ENCODE peak calls at places on chromosomes 7 and 10, in seven cellular contexts. One of them, this sample, is unnamed.

GRCh38 chr10:133109736-133110532 is 22.2 kb downstream of the ADGRA1 start:
- DNase-seq in tibial artery: no peak
- DNase-seq in GM23338: no peak
- DNase-seq in fibroblast of pulmonary artery: no peak
- DNase-seq in AG04450: no peak
- DNase-seq in endodermal cell: no peak
- DNase-seq in HFF-Myc: no peak
- DNase-seq in this sample: no peak

GRCh38 chr7:137923380-137923779 is 76.6 kb upstream of the DGKI start:
- DNase-seq in tibial artery: no peak
- DNase-seq in GM23338: no peak
- DNase-seq in fibroblast of pulmonary artery: peak
- DNase-seq in AG04450: no peak
- DNase-seq in endodermal cell: no peak
- DNase-seq in HFF-Myc: no peak
- DNase-seq in this sample: no peak

GRCh38 chr7:91541641-91542040 is 277.4 kb downstream of the FZD1 start:
- DNase-seq in tibial artery: no peak
- DNase-seq in GM23338: no peak
- DNase-seq in fibroblast of pulmonary artery: no peak
- DNase-seq in AG04450: no peak
- DNase-seq in endodermal cell: no peak
- DNase-seq in HFF-Myc: no peak
- DNase-seq in this sample: no peak

GRCh38 chr7:35007768-35008167 is 29.5 kb downstream of the DPY19L1 start:
- DNase-seq in tibial artery: no peak
- DNase-seq in GM23338: no peak
- DNase-seq in fibroblast of pulmonary artery: no peak
- DNase-seq in AG04450: no peak
- DNase-seq in endodermal cell: no peak
- DNase-seq in HFF-Myc: no peak
- DNase-seq in this sample: no peak

GRCh38 chr10:89414879-89415821 is 782 bp downstream of the IFIT5 start:
- DNase-seq in tibial artery: peak
- DNase-seq in GM23338: peak
- DNase-seq in fibroblast of pulmonary artery: peak
- DNase-seq in AG04450: no peak
- DNase-seq in endodermal cell: peak
- DNase-seq in HFF-Myc: no peak
- DNase-seq in this sample: no peak

GRCh38 chr7:22090107-22090506 is 144.4 kb upstream of the CDCA7L start:
- DNase-seq in tibial artery: no peak
- DNase-seq in GM23338: no peak
- DNase-seq in fibroblast of pulmonary artery: no peak
- DNase-seq in AG04450: no peak
- DNase-seq in endodermal cell: no peak
- DNase-seq in HFF-Myc: no peak
- DNase-seq in this sample: no peak

GRCh38 chr7:78770422-78771410 is 682.8 kb downstream of the MAGI2 start:
- DNase-seq in tibial artery: no peak
- DNase-seq in GM23338: peak
- DNase-seq in fibroblast of pulmonary artery: peak
- DNase-seq in AG04450: peak
- DNase-seq in endodermal cell: peak
- DNase-seq in HFF-Myc: peak
- DNase-seq in this sample: no peak

GRCh38 chr7:29950480-29950879 is 39.1 kb downstream of the SCRN1 start:
- DNase-seq in tibial artery: no peak
- DNase-seq in GM23338: no peak
- DNase-seq in fibroblast of pulmonary artery: no peak
- DNase-seq in AG04450: no peak
- DNase-seq in endodermal cell: no peak
- DNase-seq in HFF-Myc: no peak
- DNase-seq in this sample: no peak

GRCh38 chr7:147071536-147071935 is 954.9 kb downstream of the CNTNAP2 start:
- DNase-seq in tibial artery: no peak
- DNase-seq in GM23338: no peak
- DNase-seq in fibroblast of pulmonary artery: no peak
- DNase-seq in AG04450: no peak
- DNase-seq in endodermal cell: no peak
- DNase-seq in HFF-Myc: no peak
- DNase-seq in this sample: no peak

GRCh38 chr7:43363429-43363894 is 219.4 kb upstream of the STK17A start:
- DNase-seq in tibial artery: no peak
- DNase-seq in GM23338: no peak
- DNase-seq in fibroblast of pulmonary artery: no peak
- DNase-seq in AG04450: no peak
- DNase-seq in endodermal cell: no peak
- DNase-seq in HFF-Myc: no peak
- DNase-seq in this sample: no peak

GRCh38 chr7:45869426-45869825 is 3.5 kb downstream of the CCDC201 start:
- DNase-seq in tibial artery: no peak
- DNase-seq in GM23338: no peak
- DNase-seq in fibroblast of pulmonary artery: peak
- DNase-seq in AG04450: peak
- DNase-seq in endodermal cell: no peak
- DNase-seq in HFF-Myc: peak
- DNase-seq in this sample: no peak

GRCh38 chr7:108630002-108630401 is 60.3 kb downstream of the DNAJB9 start:
- DNase-seq in tibial artery: no peak
- DNase-seq in GM23338: no peak
- DNase-seq in fibroblast of pulmonary artery: peak
- DNase-seq in AG04450: no peak
- DNase-seq in endodermal cell: no peak
- DNase-seq in HFF-Myc: no peak
- DNase-seq in this sample: peak

GRCh38 chr7:24894670-24895221 is 85.2 kb downstream of the OSBPL3 start:
- DNase-seq in tibial artery: no peak
- DNase-seq in GM23338: peak
- DNase-seq in fibroblast of pulmonary artery: no peak
- DNase-seq in AG04450: no peak
- DNase-seq in endodermal cell: peak
- DNase-seq in HFF-Myc: no peak
- DNase-seq in this sample: no peak

GRCh38 chr7:24899905-24900304 is 80.1 kb downstream of the OSBPL3 start:
- DNase-seq in tibial artery: no peak
- DNase-seq in GM23338: no peak
- DNase-seq in fibroblast of pulmonary artery: no peak
- DNase-seq in AG04450: no peak
- DNase-seq in endodermal cell: no peak
- DNase-seq in HFF-Myc: no peak
- DNase-seq in this sample: no peak

GRCh38 chr7:24891173-24891787 is 88.7 kb downstream of the OSBPL3 start:
- DNase-seq in tibial artery: no peak
- DNase-seq in GM23338: no peak
- DNase-seq in fibroblast of pulmonary artery: no peak
- DNase-seq in AG04450: no peak
- DNase-seq in endodermal cell: no peak
- DNase-seq in HFF-Myc: no peak
- DNase-seq in this sample: no peak

GRCh38 chr7:24898691-24899090 is 81.3 kb downstream of the OSBPL3 start:
- DNase-seq in tibial artery: no peak
- DNase-seq in GM23338: no peak
- DNase-seq in fibroblast of pulmonary artery: no peak
- DNase-seq in AG04450: no peak
- DNase-seq in endodermal cell: no peak
- DNase-seq in HFF-Myc: no peak
- DNase-seq in this sample: no peak

DNA sequence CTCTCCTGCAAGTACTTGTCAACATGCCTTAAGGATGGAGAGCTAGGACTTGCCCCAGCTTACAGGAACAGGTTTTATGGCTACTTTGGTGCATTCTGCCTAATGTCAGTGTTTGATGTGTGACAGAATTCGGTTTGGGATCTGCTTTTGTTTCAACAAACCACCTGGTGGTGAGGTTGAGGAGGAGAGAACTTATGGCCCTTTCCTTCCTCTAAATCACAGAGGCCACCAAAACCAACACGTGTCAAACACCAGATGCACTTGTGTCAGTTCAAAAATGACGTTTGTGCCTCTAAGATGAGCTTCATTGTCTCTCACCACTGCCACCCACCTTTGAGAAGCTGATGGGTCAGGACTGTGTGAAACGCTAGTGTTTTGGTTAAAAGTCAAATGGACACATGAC is 83.9 kb downstream of the OSBPL3 start:
- DNase-seq in tibial artery: no peak
- DNase-seq in GM23338: no peak
- DNase-seq in fibroblast of pulmonary artery: no peak
- DNase-seq in AG04450: no peak
- DNase-seq in endodermal cell: no peak
- DNase-seq in HFF-Myc: no peak
- DNase-seq in this sample: no peak
- TF ChIP-seq CTCF in tibial artery: no peak
- TF ChIP-seq CTCF in GM23338: no peak
- TF ChIP-seq CTCF in fibroblast of pulmonary artery: no peak
- TF ChIP-seq CTCF in AG04450: no peak
- TF ChIP-seq CTCF in endodermal cell: peak
- TF ChIP-seq CTCF in HFF-Myc: no peak
- TF ChIP-seq CTCF in this sample: no peak

GRCh38 chr7:120992272-120993010 is 3.9 kb downstream of the CPED1 start:
- DNase-seq in tibial artery: no peak
- DNase-seq in GM23338: no peak
- DNase-seq in fibroblast of pulmonary artery: no peak
- DNase-seq in AG04450: no peak
- DNase-seq in endodermal cell: no peak
- DNase-seq in HFF-Myc: no peak
- DNase-seq in this sample: no peak
- H3K4me3 ChIP-seq in tibial artery: peak
- H3K4me3 ChIP-seq in GM23338: no peak
- H3K4me3 ChIP-seq in fibroblast of pulmonary artery: peak
- H3K4me3 ChIP-seq in AG04450: peak
- H3K4me3 ChIP-seq in endodermal cell: no peak
- H3K4me3 ChIP-seq in HFF-Myc: peak
- H3K4me3 ChIP-seq in this sample: no peak

GRCh38 chr7:48899932-48900331 is 24.4 kb upstream of the CDC14C start:
- DNase-seq in tibial artery: no peak
- DNase-seq in GM23338: no peak
- DNase-seq in fibroblast of pulmonary artery: no peak
- DNase-seq in AG04450: no peak
- DNase-seq in endodermal cell: no peak
- DNase-seq in HFF-Myc: no peak
- DNase-seq in this sample: peak

DNA sequence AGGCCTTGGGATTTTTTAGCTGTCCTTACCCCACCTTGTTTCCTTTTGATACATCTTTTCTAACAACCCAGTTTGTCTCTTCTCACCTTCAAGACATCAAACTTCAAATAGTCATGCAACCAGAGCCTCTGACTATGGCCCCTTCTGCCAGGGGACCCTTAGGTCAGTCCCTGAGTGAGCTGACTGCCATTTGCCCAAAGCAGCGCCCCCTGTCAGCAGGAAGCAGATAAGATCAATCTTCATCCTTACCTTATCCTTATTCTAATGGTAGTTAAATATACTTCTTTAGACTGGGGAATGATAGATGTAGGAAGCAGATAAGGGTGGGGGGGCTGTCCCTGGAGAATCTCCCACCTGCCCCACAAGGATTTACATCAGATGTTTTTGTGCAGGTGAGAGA is 29.8 kb upstream of the CDC14C start:
- DNase-seq in tibial artery: no peak
- DNase-seq in GM23338: no peak
- DNase-seq in fibroblast of pulmonary artery: no peak
- DNase-seq in AG04450: no peak
- DNase-seq in endodermal cell: no peak
- DNase-seq in HFF-Myc: no peak
- DNase-seq in this sample: no peak
- TF ChIP-seq CTCF in tibial artery: no peak
- TF ChIP-seq CTCF in GM23338: peak
- TF ChIP-seq CTCF in fibroblast of pulmonary artery: no peak
- TF ChIP-seq CTCF in AG04450: no peak
- TF ChIP-seq CTCF in endodermal cell: peak
- TF ChIP-seq CTCF in HFF-Myc: no peak
- TF ChIP-seq CTCF in this sample: no peak

DNA sequence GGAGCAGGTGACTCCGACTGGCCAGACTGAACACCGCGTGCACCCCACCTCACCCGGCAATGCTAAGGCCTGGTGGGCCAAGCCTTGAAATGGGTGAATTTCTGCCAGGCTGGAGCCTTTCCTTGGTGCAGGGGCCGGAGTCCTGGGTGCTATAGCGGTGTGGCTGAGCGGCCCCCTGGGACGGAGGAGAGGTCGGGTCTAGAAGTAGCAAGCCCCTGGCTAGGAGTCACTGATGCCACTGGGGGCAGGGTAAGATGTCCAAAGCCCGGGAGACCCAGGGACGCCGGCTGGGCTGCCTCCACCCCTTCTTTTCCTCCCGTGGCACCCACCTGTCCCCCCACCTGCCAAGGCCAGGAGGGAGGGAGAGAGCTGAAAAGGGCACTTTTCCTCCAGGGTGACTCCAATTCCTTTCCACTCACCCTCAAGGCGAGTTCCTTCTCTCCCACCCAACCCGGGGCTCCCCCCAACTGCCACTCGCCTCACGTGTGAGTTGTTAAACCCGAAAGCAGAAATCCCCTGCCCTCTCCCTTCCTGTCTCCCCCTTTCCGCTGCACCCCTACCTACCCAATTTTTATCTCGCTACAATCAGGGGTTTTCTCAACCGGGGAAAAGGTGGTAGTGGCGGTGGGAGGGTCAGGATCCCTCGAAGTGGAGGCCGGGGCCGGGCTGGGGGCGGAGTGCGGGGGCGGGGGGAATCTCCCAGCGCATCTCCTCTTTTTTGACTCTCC is 6.0 kb upstream of the GATA3 start:
- DNase-seq in tibial artery: no peak
- DNase-seq in GM23338: peak
- DNase-seq in fibroblast of pulmonary artery: no peak
- DNase-seq in AG04450: no peak
- DNase-seq in endodermal cell: no peak
- DNase-seq in HFF-Myc: no peak
- DNase-seq in this sample: no peak
- H3K4me3 ChIP-seq in tibial artery: no peak
- H3K4me3 ChIP-seq in GM23338: peak
- H3K4me3 ChIP-seq in fibroblast of pulmonary artery: no peak
- H3K4me3 ChIP-seq in AG04450: no peak
- H3K4me3 ChIP-seq in endodermal cell: peak
- H3K4me3 ChIP-seq in HFF-Myc: no peak
- H3K4me3 ChIP-seq in this sample: no peak

GRCh38 chr10:98264378-98265065 is 3.5 kb downstream of the LOXL4 start:
- DNase-seq in tibial artery: no peak
- DNase-seq in GM23338: no peak
- DNase-seq in fibroblast of pulmonary artery: no peak
- DNase-seq in AG04450: no peak
- DNase-seq in endodermal cell: peak
- DNase-seq in HFF-Myc: no peak
- DNase-seq in this sample: no peak

GRCh38 chr10:98261436-98262277 is 6.3 kb downstream of the LOXL4 start:
- DNase-seq in tibial artery: no peak
- DNase-seq in GM23338: no peak
- DNase-seq in fibroblast of pulmonary artery: no peak
- DNase-seq in AG04450: no peak
- DNase-seq in endodermal cell: no peak
- DNase-seq in HFF-Myc: no peak
- DNase-seq in this sample: no peak

GRCh38 chr10:98260752-98261151 is 7.2 kb downstream of the LOXL4 start:
- DNase-seq in tibial artery: no peak
- DNase-seq in GM23338: no peak
- DNase-seq in fibroblast of pulmonary artery: no peak
- DNase-seq in AG04450: no peak
- DNase-seq in endodermal cell: no peak
- DNase-seq in HFF-Myc: no peak
- DNase-seq in this sample: no peak

GRCh38 chr10:98263088-98263487 is 4.9 kb downstream of the LOXL4 start:
- DNase-seq in tibial artery: no peak
- DNase-seq in GM23338: no peak
- DNase-seq in fibroblast of pulmonary artery: no peak
- DNase-seq in AG04450: no peak
- DNase-seq in endodermal cell: no peak
- DNase-seq in HFF-Myc: no peak
- DNase-seq in this sample: no peak

GRCh38 chr10:98262571-98262970 is 5.4 kb downstream of the LOXL4 start:
- DNase-seq in tibial artery: no peak
- DNase-seq in GM23338: peak
- DNase-seq in fibroblast of pulmonary artery: peak
- DNase-seq in AG04450: no peak
- DNase-seq in endodermal cell: peak
- DNase-seq in HFF-Myc: no peak
- DNase-seq in this sample: no peak
- TF ChIP-seq CTCF in tibial artery: peak
- TF ChIP-seq CTCF in GM23338: peak
- TF ChIP-seq CTCF in fibroblast of pulmonary artery: peak
- TF ChIP-seq CTCF in AG04450: peak
- TF ChIP-seq CTCF in endodermal cell: peak
- TF ChIP-seq CTCF in HFF-Myc: peak
- TF ChIP-seq CTCF in this sample: peak